ENCODE peak calls at places on chromosomes 13 and 19, in five cellular contexts. S is SK-N-SH, V is HepG2, E is GM12878, M is K562. R is an unnamed sample.

GRCh38 chr13:106700007-106700950 is 132.3 kb upstream of the ARGLU1 start:
- DNase-seq in M (no peak), E (no peak), S (no peak), V (no peak), R (no peak)

GRCh38 chr13:94601446-94602431 is at the start of gene GPR180:
- DNase-seq in M (peak), E (peak), V (no peak), S (peak), R (peak)

GRCh38 chr13:106369858-106370257 is 165.6 kb downstream of the EFNB2 start:
- DNase-seq in E (no peak), S (no peak), M (no peak), V (no peak), R (no peak)

GRCh38 chr19:1252221-1252817 is 3.9 kb downstream of the MIDN start:
- DNase-seq in V (no peak), E (no peak), M (no peak), S (peak), R (no peak)

GRCh38 chr19:488505-489417 is 7.5 kb upstream of the MADCAM1 start:
- DNase-seq in V (peak), E (peak), M (peak), S (peak), R (peak)

GRCh38 chr13:35796627-35797026 is 320.1 kb upstream of the MAB21L1 start:
- DNase-seq in S (no peak), M (no peak), E (no peak), V (no peak), R (no peak)

GRCh38 chr13:65638572-65639168 is 1591.5 kb downstream of the PCDH9 start:
- DNase-seq in S (peak), E (no peak), V (peak), M (peak), R (peak)

GRCh38 chr19:13865578-13866462 is 11.1 kb upstream of the NANOS3 start:
- DNase-seq in E (no peak), V (no peak), S (peak), M (no peak), R (no peak)

GRCh38 chr19:51070334-51070886 is 5.5 kb upstream of the KLK13 start:
- DNase-seq in S (no peak), V (no peak), M (no peak), E (no peak), R (no peak)

GRCh38 chr13:58960909-58961308 is 1202.8 kb downstream of the DIAPH3 start:
- DNase-seq in M (no peak), E (no peak), V (peak), S (peak), R (peak)

GRCh38 chr13:66859934-66860867 is 369.9 kb downstream of the PCDH9 start:
- DNase-seq in S (no peak), M (no peak), E (no peak), V (no peak), R (no peak)

GRCh38 chr13:103161476-103161875 is 95.3 kb upstream of the SLC10A2 start:
- DNase-seq in S (no peak), M (no peak), E (no peak), V (no peak), R (no peak)

GRCh38 chr19:2602391-2603181 is 99.9 kb downstream of the GNG7 start:
- DNase-seq in M (no peak), E (no peak), S (peak), V (no peak), R (no peak)

GRCh38 chr13:30711375-30711774 is 24.0 kb upstream of the ALOX5AP start:
- DNase-seq in M (no peak), E (no peak), V (no peak), S (no peak), R (no peak)

GRCh38 chr13:29458419-29458818 is 137.1 kb downstream of the SLC7A1 start:
- DNase-seq in M (no peak), E (no peak), V (no peak), S (no peak), R (no peak)

GRCh38 chr19:29804493-29804892 is 7.3 kb upstream of the CCNE1 start:
- DNase-seq in E (peak), S (no peak), M (no peak), V (no peak), R (no peak)

GRCh38 chr13:44406617-44407016 is 33.0 kb downstream of the SERP2 start:
- DNase-seq in V (no peak), M (no peak), E (no peak), S (no peak), R (no peak)

GRCh38 chr13:75139291-75139690 is 342.7 kb downstream of the TBC1D4 start:
- DNase-seq in M (no peak), S (no peak), V (no peak), E (no peak), R (no peak)

GRCh38 chr19:42121666-42122069 is 10.6 kb downstream of the POU2F2 start:
- DNase-seq in S (no peak), E (peak), M (no peak), V (no peak), R (no peak)

GRCh38 chr19:45862271-45862563 is 730 bp downstream of the SYMPK start:
- DNase-seq in S (no peak), V (no peak), M (no peak), E (no peak), R (no peak)

GRCh38 chr13:78046349-78046748 is 127.7 kb upstream of the EDNRB start:
- DNase-seq in M (no peak), E (no peak), V (no peak), S (no peak), R (no peak)

GRCh38 chr13:72963762-72964161 is 95.0 kb upstream of the KLF5 start:
- DNase-seq in M (no peak), E (no peak), S (no peak), V (no peak), R (no peak)

GRCh38 chr13:112956516-112957294 is 12.3 kb upstream of the MCF2L start:
- DNase-seq in S (no peak), E (no peak), V (peak), M (no peak), R (no peak)

GRCh38 chr13:35984776-35985453 is 146.3 kb downstream of the DCLK1 start:
- DNase-seq in M (no peak), E (no peak), V (no peak), S (peak), R (no peak)

GRCh38 chr13:32537580-32538233 is 888 bp downstream of the N4BP2L2 start:
- DNase-seq in S (no peak), E (no peak), V (no peak), M (peak), R (no peak)

GRCh38 chr19:17743874-17744273 is 7.4 kb upstream of the FCHO1 start:
- DNase-seq in M (no peak), S (no peak), V (no peak), E (no peak), R (no peak)

GRCh38 chr13:21458457-21458815 is 667 bp downstream of the ZDHHC20 start:
- DNase-seq in E (no peak), M (peak), S (peak), V (no peak), R (peak)

GRCh38 chr19:34838753-34839431 is 65.9 kb upstream of the ZNF599 start:
- DNase-seq in M (no peak), V (peak), E (no peak), S (no peak), R (no peak)

GRCh38 chr13:91355099-91355825 is 7.8 kb downstream of the MIR17HG start:
- DNase-seq in M (no peak), S (no peak), E (no peak), V (no peak), R (no peak)

GRCh38 chr19:6528544-6529121 is 2.2 kb upstream of the TNFSF9 start:
- DNase-seq in S (no peak), V (peak), M (peak), E (no peak), R (no peak)

GRCh38 chr19:15623711-15624318 is 8.8 kb downstream of the CYP4F8 start:
- DNase-seq in S (no peak), V (no peak), E (no peak), M (peak), R (no peak)

GRCh38 chr13:97339019-97339988 is 94.7 kb upstream of the RAP2A start:
- DNase-seq in E (no peak), M (no peak), V (no peak), S (no peak), R (no peak)
- TF ChIP-seq FOXM1 in E (no peak), M (no peak), V (no peak), S (no peak), R (no peak)

GRCh38 chr19:36103842-36104552 is 6.9 kb upstream of the OVOL3 start:
- DNase-seq in M (peak), V (no peak), E (no peak), S (no peak), R (no peak)
- TF ChIP-seq FOXM1 in M (no peak), V (no peak), E (no peak), S (no peak), R (no peak)

DNA sequence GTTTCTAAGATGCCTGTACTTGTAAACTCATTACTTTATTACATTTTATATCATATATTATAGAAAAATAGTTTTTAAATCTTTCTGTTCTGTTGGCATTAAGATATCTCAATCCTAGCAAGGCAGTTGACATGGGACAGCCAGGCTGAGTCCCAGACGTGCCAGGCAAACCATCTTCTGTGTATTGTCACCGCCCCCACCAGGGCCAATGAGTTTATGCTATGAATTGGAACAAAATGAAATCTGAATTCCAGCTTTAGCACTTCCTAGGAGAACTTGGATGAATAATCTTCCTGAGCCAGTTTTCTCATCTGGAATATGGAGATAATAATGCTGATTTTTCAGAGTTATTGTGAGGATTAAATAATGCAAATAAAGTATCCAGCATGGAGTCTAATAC is 79.9 kb upstream of the GSX1 start:
- DNase-seq in S (peak), M (no peak), E (no peak), V (peak), R (no peak)
- TF ChIP-seq FOXM1 in S (no peak), M (no peak), E (no peak), V (no peak), R (no peak)

GRCh38 chr19:55487884-55488687 is at the start of gene SSC5D:
- DNase-seq in V (no peak), E (no peak), S (peak), M (peak), R (no peak)
- TF ChIP-seq FOXM1 in V (no peak), E (no peak), S (no peak), M (no peak), R (no peak)

R was measured in HEK293T.